ENCODE peak calls at places on chromosomes 16 and 17, in seven cellular contexts. X, T, E, O, P, D and F are unnamed samples. For H3K9me3, the result is how much of the 10 kb centered on the place peaks cover.

GRCh38 chr17:49225554-49226236 is 4.9 kb downstream of the PHOSPHO1 start:
- DNase-seq in X (no peak), T (no peak), E (no peak), O (no peak), P (no peak), D (no peak), F (no peak)

GRCh38 chr17:68709995-68710780 is 109.0 kb upstream of the FAM20A start:
- DNase-seq in X (no peak), T (no peak), E (no peak), O (no peak), P (peak), D (no peak), F (no peak)

GRCh38 chr16:31093132-31093703 is 1.4 kb downstream of the VKORC1 start:
- DNase-seq in X (no peak), T (no peak), E (no peak), O (no peak), P (peak), D (no peak), F (no peak)

GRCh38 chr16:20323591-20324117 is 3.7 kb downstream of the GP2 start:
- DNase-seq in X (no peak), T (no peak), E (no peak), O (no peak), P (no peak), D (no peak), F (no peak)

GRCh38 chr16:17392857-17393421 is 77.8 kb downstream of the XYLT1 start:
- DNase-seq in X (no peak), T (no peak), E (no peak), O (no peak), P (no peak), D (no peak), F (no peak)

GRCh38 chr16:15765880-15766279 is 90.9 kb downstream of the MYH11 start:
- DNase-seq in X (no peak), T (no peak), E (no peak), O (peak), P (peak), D (no peak), F (no peak)

GRCh38 chr17:27651411-27652345 is 20.7 kb downstream of the LGALS9 start:
- DNase-seq in X (no peak), T (peak), E (peak), O (peak), P (peak), D (peak), F (peak)

GRCh38 chr16:28188085-28188916 is 23.5 kb downstream of the XPO6 start:
- DNase-seq in X (no peak), T (no peak), E (no peak), O (no peak), P (peak), D (no peak), F (no peak)

GRCh38 chr17:50946223-50946890 is 80.2 kb upstream of the TOB1 start:
- DNase-seq in X (no peak), T (no peak), E (peak), O (no peak), P (no peak), D (no peak), F (no peak)

GRCh38 chr17:28717578-28718316 is at the start of gene RAB34:
- DNase-seq in X (peak), T (no peak), E (peak), O (no peak), P (peak), D (peak), F (no peak)

GRCh38 chr17:82957469-82957795 is 117.6 kb upstream of the ZNF750 start:
- DNase-seq in X (no peak), T (no peak), E (no peak), O (no peak), P (no peak), D (no peak), F (no peak)

GRCh38 chr17:18997650-18998196 is 6.8 kb downstream of the FAM83G start:
- DNase-seq in X (no peak), T (no peak), E (no peak), O (no peak), P (no peak), D (no peak), F (no peak)

GRCh38 chr17:78537217-78537860 is 39.9 kb downstream of the DNAH17 start:
- DNase-seq in X (peak), T (no peak), E (peak), O (no peak), P (no peak), D (no peak), F (no peak)

GRCh38 chr16:25298165-25298872 is 40.7 kb upstream of the ZKSCAN2 start:
- DNase-seq in X (no peak), T (no peak), E (no peak), O (no peak), P (no peak), D (no peak), F (no peak)

GRCh38 chr16:68206224-68206623 is 29.7 kb downstream of the ESRP2 start:
- DNase-seq in X (no peak), T (no peak), E (no peak), O (no peak), P (no peak), D (no peak), F (no peak)

GRCh38 chr17:12918132-12918531 is 99.7 kb downstream of the ELAC2 start:
- DNase-seq in X (no peak), T (no peak), E (no peak), O (no peak), P (no peak), D (no peak), F (no peak)

GRCh38 chr17:2949469-2950044 is 113.8 kb downstream of the OR1D5 start:
- DNase-seq in X (peak), T (no peak), E (peak), O (no peak), P (no peak), D (no peak), F (no peak)

GRCh38 chr16:58348986-58349385 is 43.3 kb upstream of the GINS3 start:
- DNase-seq in X (no peak), T (no peak), E (no peak), O (no peak), P (no peak), D (no peak), F (no peak)

GRCh38 chr17:1673041-1673790 is 11.5 kb downstream of the PRPF8 start:
- DNase-seq in X (no peak), T (peak), E (no peak), O (no peak), P (no peak), D (no peak), F (no peak)

GRCh38 chr16:56606071-56606687 is 2.2 kb upstream of the MT2A start:
- DNase-seq in X (no peak), T (no peak), E (no peak), O (no peak), P (no peak), D (no peak), F (no peak)

GRCh38 chr17:55418369-55419268 is 3.0 kb downstream of the MMD start:
- DNase-seq in X (no peak), T (no peak), E (no peak), O (no peak), P (no peak), D (no peak), F (no peak)

GRCh38 chr17:44672479-44673093 is 16.3 kb downstream of the MEIOC start:
- DNase-seq in X (no peak), T (no peak), E (no peak), O (no peak), P (peak), D (no peak), F (no peak)

GRCh38 chr17:73989671-73990070 is 213.8 kb upstream of the RPL38 start:
- DNase-seq in X (no peak), T (no peak), E (no peak), O (no peak), P (no peak), D (no peak), F (no peak)
- H3K9me3 ChIP-seq in X (under half), T (under half), E (under half), O (under half), P (under half), D (under half), F (under half)

GRCh38 chr17:22671110-22671509 is 978.8 kb downstream of the KCNJ18 start:
- DNase-seq in X (peak), T (no peak), E (no peak), O (no peak), P (no peak), D (no peak), F (no peak)
- H3K9me3 ChIP-seq in X (under half), T (under half), E (under half), O (under half), P (under half), D (under half), F (under half)

GRCh38 chr17:63419949-63420867 is 25.9 kb downstream of the CYB561 start:
- DNase-seq in X (peak), T (peak), E (no peak), O (peak), P (no peak), D (no peak), F (no peak)
- H3K9me3 ChIP-seq in X (under half), T (under half), E (under half), O (under half), P (under half), D (under half), F (under half)

DNA sequence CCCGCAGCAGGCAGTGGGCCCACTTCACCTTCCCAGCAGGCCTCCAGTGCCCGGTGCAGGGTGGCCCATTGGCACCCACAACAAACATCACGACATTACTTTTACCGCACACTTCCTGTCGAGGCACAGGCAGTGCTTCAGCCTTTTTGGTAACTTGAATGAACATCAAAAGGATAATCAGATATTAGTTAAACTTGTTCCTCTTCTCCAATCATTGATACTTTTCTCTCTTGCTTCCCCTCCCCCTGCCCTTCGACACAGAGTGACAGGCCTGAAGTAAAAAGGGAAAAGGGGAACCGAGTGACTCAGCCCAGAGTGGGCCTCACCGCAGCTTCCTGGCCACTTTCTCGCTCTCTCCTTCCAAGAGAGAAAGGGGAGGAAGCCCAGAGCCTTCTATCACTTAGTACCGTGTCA is 507.0 kb downstream of the MAF start:
- DNase-seq in X (peak), T (no peak), E (peak), O (peak), P (no peak), D (no peak), F (no peak)
- H3K9me3 ChIP-seq in X (under half), T (under half), E (under half), O (under half), P (under half), D (under half), F (under half)

GRCh38 chr16:86419518-86419917 is 90.8 kb upstream of the FOXF1 start:
- DNase-seq in X (no peak), T (no peak), E (no peak), O (no peak), P (no peak), D (no peak), F (no peak)
- H3K9me3 ChIP-seq in X (under half), T (under half), E (under half), O (under half), P (under half), D (under half), F (under half)

GRCh38 chr16:35255816-35256215 is 1796.4 kb downstream of the TP53TG3F start:
- DNase-seq in X (no peak), T (no peak), E (no peak), O (no peak), P (no peak), D (no peak), F (no peak)
- H3K9me3 ChIP-seq in X (under half), T (under half), E (under half), O (under half), P (under half), D (under half), F (under half)